ENCODE peak calls at places on chromosome 9, in four cellular contexts. R is GM23248, D is tibial artery, C is astrocyte of the spinal cord. Q is an unnamed sample.

GRCh38 chr9:130446111-130446861 is 1.5 kb downstream of the ASS1 start:
- DNase-seq in R (peak; percentile 97), D (peak; percentile 87), C (peak; percentile 90), Q (peak; percentile 88)

GRCh38 chr9:75181748-75182147 is 93.4 kb downstream of the OSTF1 start:
- DNase-seq in D (no peak), C (peak; percentile 54), R (peak; percentile 67), Q (no peak)

GRCh38 chr9:94879230-94879629 is 152.7 kb downstream of the AOPEP start:
- DNase-seq in C (no peak), D (no peak), R (no peak), Q (no peak)

GRCh38 chr9:132857031-132857430 is 21.1 kb downstream of the AK8 start:
- DNase-seq in D (peak; percentile 86), C (peak; percentile 37), R (peak; percentile 84), Q (peak; percentile 60)

GRCh38 chr9:111399772-111400563 is 69.9 kb upstream of the OR2K2 start:
- DNase-seq in R (peak; percentile 26), C (peak; percentile 6), D (no peak), Q (peak; percentile 21)

GRCh38 chr9:78892182-78892581 is 595.3 kb downstream of the PSAT1 start:
- DNase-seq in R (no peak), C (no peak), D (no peak), Q (no peak)

GRCh38 chr9:90960941-90961340 is 159.3 kb downstream of the SYK start:
- DNase-seq in R (peak; percentile 54), C (no peak), D (no peak), Q (no peak)

GRCh38 chr9:128296340-128297220 is 20.5 kb downstream of the SWI5 start:
- DNase-seq in R (no peak), D (no peak), C (no peak), Q (no peak)

GRCh38 chr9:86978986-86979385 is 31.7 kb upstream of the GAS1 start:
- DNase-seq in C (peak; percentile 63), D (no peak), R (no peak), Q (no peak)

GRCh38 chr9:138048184-138048583 is 170.6 kb downstream of the CACNA1B start:
- DNase-seq in D (no peak), C (no peak), R (no peak), Q (peak; percentile 28)

GRCh38 chr9:35518212-35518917 is 28.5 kb downstream of the RUSC2 start:
- DNase-seq in D (no peak), R (peak; percentile 92), C (peak; percentile 88), Q (peak; percentile 57)

GRCh38 chr9:134152022-134152448 is 12.3 kb downstream of the RNU6ATAC start:
- DNase-seq in C (no peak), R (no peak), D (no peak), Q (no peak)

GRCh38 chr9:88396836-88397577 is 8.8 kb downstream of the SPIN1 start:
- DNase-seq in C (peak; percentile 69), R (peak; percentile 42), D (no peak), Q (no peak)

GRCh38 chr9:134782921-134783698 is 97.5 kb upstream of the FCN2 start:
- DNase-seq in R (no peak), D (no peak), C (no peak), Q (no peak)

GRCh38 chr9:96215841-96216240 is 86.1 kb downstream of the HSD17B3 start:
- DNase-seq in C (no peak), R (no peak), D (no peak), Q (no peak)

GRCh38 chr9:127796899-127797370 is 5.7 kb upstream of the FPGS start:
- DNase-seq in R (no peak), C (peak; percentile 32), D (no peak), Q (no peak)

GRCh38 chr9:98983295-98984268 is 39.9 kb downstream of the COL15A1 start:
- DNase-seq in D (no peak), R (peak; percentile 94), C (peak; percentile 89), Q (no peak)

GRCh38 chr9:124116683-124117363 is 105.3 kb downstream of the LHX2 start:
- DNase-seq in C (no peak), R (no peak), D (no peak), Q (no peak)

GRCh38 chr9:131017067-131017466 is 8.1 kb downstream of the LAMC3 start:
- DNase-seq in D (no peak), R (peak; percentile 55), C (no peak), Q (no peak)

GRCh38 chr9:96874947-96875459 is 20.7 kb upstream of the ZNF782 start:
- DNase-seq in C (peak; percentile 71), D (no peak), R (peak; percentile 30), Q (no peak)

GRCh38 chr9:122191519-122191918 is 31.8 kb downstream of the MORN5 start:
- DNase-seq in R (no peak), D (no peak), C (no peak), Q (no peak)

GRCh38 chr9:128881627-128881883 is 195 bp downstream of the KYAT1 start:
- DNase-seq in C (no peak), D (no peak), R (no peak), Q (no peak)

GRCh38 chr9:2872941-2873323 is 29.0 kb upstream of the PUM3 start:
- DNase-seq in C (no peak), R (no peak), D (no peak), Q (no peak)

GRCh38 chr9:107149756-107150155 is 133.3 kb upstream of the RAD23B start:
- DNase-seq in R (no peak), C (no peak), D (no peak), Q (no peak)

GRCh38 chr9:136952354-136952855 is 332 bp downstream of the LCN12 start:
- DNase-seq in R (no peak), C (no peak), D (no peak), Q (no peak)

GRCh38 chr9:96067004-96067403 is 191.5 kb downstream of the ERCC6L2 start:
- DNase-seq in C (no peak), R (no peak), D (peak; percentile 42), Q (no peak)

GRCh38 chr9:21070171-21070571 is 7.6 kb downstream of the IFNB1 start:
- DNase-seq in C (peak; percentile 94), R (peak; percentile 95), D (peak; percentile 60), Q (no peak)

GRCh38 chr9:133134419-133135190 is 13.6 kb upstream of the RALGDS start:
- DNase-seq in C (peak; percentile 24), D (no peak), R (peak; percentile 33), Q (no peak)

GRCh38 chr9:113624721-113625120 is 161.2 kb downstream of the RGS3 start:
- DNase-seq in C (peak; percentile 50), R (peak; percentile 93), D (peak; percentile 18), Q (no peak)